ENCODE peak calls at places on chromosomes 2 and 18, in eight cellular contexts. One of them, this sample, is unnamed.

GRCh38 chr2:150293771-150294170 is 193.7 kb downstream of the RND3 start:
- DNase-seq in heart left ventricle: no peak
- DNase-seq in transverse colon: no peak
- DNase-seq in Peyer's patch: no peak
- DNase-seq in ovary: no peak
- DNase-seq in IMR-90: no peak
- DNase-seq in H54: no peak
- DNase-seq in lower leg skin: no peak
- DNase-seq in this sample: no peak

GRCh38 chr2:32366595-32366994 is 9.8 kb downstream of the BIRC6 start:
- DNase-seq in heart left ventricle: no peak
- DNase-seq in transverse colon: no peak
- DNase-seq in Peyer's patch: no peak
- DNase-seq in ovary: no peak
- DNase-seq in IMR-90: no peak
- DNase-seq in H54: no peak
- DNase-seq in lower leg skin: no peak
- DNase-seq in this sample: no peak

GRCh38 chr2:1869248-1869647 is 124.9 kb upstream of the PXDN start:
- DNase-seq in heart left ventricle: no peak
- DNase-seq in transverse colon: no peak
- DNase-seq in Peyer's patch: no peak
- DNase-seq in ovary: no peak
- DNase-seq in IMR-90: no peak
- DNase-seq in H54: no peak
- DNase-seq in lower leg skin: peak
- DNase-seq in this sample: no peak

GRCh38 chr2:181680937-181681811 is 857 bp upstream of the NEUROD1 start:
- DNase-seq in heart left ventricle: no peak
- DNase-seq in transverse colon: no peak
- DNase-seq in Peyer's patch: no peak
- DNase-seq in ovary: no peak
- DNase-seq in IMR-90: no peak
- DNase-seq in H54: no peak
- DNase-seq in lower leg skin: no peak
- DNase-seq in this sample: no peak

GRCh38 chr2:200422071-200422470 is 87.8 kb downstream of the KCTD18 start:
- DNase-seq in heart left ventricle: no peak
- DNase-seq in transverse colon: no peak
- DNase-seq in Peyer's patch: no peak
- DNase-seq in ovary: no peak
- DNase-seq in IMR-90: no peak
- DNase-seq in H54: no peak
- DNase-seq in lower leg skin: no peak
- DNase-seq in this sample: no peak

GRCh38 chr2:172249336-172249735 is 146.6 kb upstream of the DLX2 start:
- DNase-seq in heart left ventricle: no peak
- DNase-seq in transverse colon: no peak
- DNase-seq in Peyer's patch: no peak
- DNase-seq in ovary: no peak
- DNase-seq in IMR-90: peak
- DNase-seq in H54: no peak
- DNase-seq in lower leg skin: no peak
- DNase-seq in this sample: no peak

GRCh38 chr2:56008661-56009411 is 85.3 kb upstream of the EFEMP1 start:
- DNase-seq in heart left ventricle: peak
- DNase-seq in transverse colon: peak
- DNase-seq in Peyer's patch: peak
- DNase-seq in ovary: peak
- DNase-seq in IMR-90: peak
- DNase-seq in H54: no peak
- DNase-seq in lower leg skin: no peak
- DNase-seq in this sample: no peak

GRCh38 chr18:70416496-70416895 is 127.7 kb downstream of the SOCS6 start:
- DNase-seq in heart left ventricle: no peak
- DNase-seq in transverse colon: no peak
- DNase-seq in Peyer's patch: no peak
- DNase-seq in ovary: no peak
- DNase-seq in IMR-90: no peak
- DNase-seq in H54: no peak
- DNase-seq in lower leg skin: no peak
- DNase-seq in this sample: no peak

GRCh38 chr2:79530443-79530842 is 17.6 kb downstream of the CTNNA2 start:
- DNase-seq in heart left ventricle: no peak
- DNase-seq in transverse colon: no peak
- DNase-seq in Peyer's patch: no peak
- DNase-seq in ovary: no peak
- DNase-seq in IMR-90: no peak
- DNase-seq in H54: no peak
- DNase-seq in lower leg skin: no peak
- DNase-seq in this sample: no peak

GRCh38 chr2:66495788-66496640 is 61.1 kb downstream of the MEIS1 start:
- DNase-seq in heart left ventricle: peak
- DNase-seq in transverse colon: no peak
- DNase-seq in Peyer's patch: no peak
- DNase-seq in ovary: peak
- DNase-seq in IMR-90: peak
- DNase-seq in H54: peak
- DNase-seq in lower leg skin: peak
- DNase-seq in this sample: no peak

GRCh38 chr2:134202361-134202760 is 51.5 kb upstream of the MGAT5 start:
- DNase-seq in heart left ventricle: no peak
- DNase-seq in transverse colon: no peak
- DNase-seq in Peyer's patch: no peak
- DNase-seq in ovary: no peak
- DNase-seq in IMR-90: no peak
- DNase-seq in H54: no peak
- DNase-seq in lower leg skin: no peak
- DNase-seq in this sample: no peak

GRCh38 chr2:112577756-112578155 is 6.7 kb upstream of the CHCHD5 start:
- DNase-seq in heart left ventricle: no peak
- DNase-seq in transverse colon: no peak
- DNase-seq in Peyer's patch: no peak
- DNase-seq in ovary: no peak
- DNase-seq in IMR-90: peak
- DNase-seq in H54: no peak
- DNase-seq in lower leg skin: no peak
- DNase-seq in this sample: no peak

GRCh38 chr2:119267604-119268003 is 44.0 kb downstream of the STEAP3 start:
- DNase-seq in heart left ventricle: no peak
- DNase-seq in transverse colon: no peak
- DNase-seq in Peyer's patch: no peak
- DNase-seq in ovary: no peak
- DNase-seq in IMR-90: no peak
- DNase-seq in H54: no peak
- DNase-seq in lower leg skin: no peak
- DNase-seq in this sample: no peak

GRCh38 chr2:47561906-47562305 is 158.9 kb downstream of the MSH2 start:
- DNase-seq in heart left ventricle: no peak
- DNase-seq in transverse colon: no peak
- DNase-seq in Peyer's patch: no peak
- DNase-seq in ovary: no peak
- DNase-seq in IMR-90: no peak
- DNase-seq in H54: no peak
- DNase-seq in lower leg skin: no peak
- DNase-seq in this sample: no peak

DNA sequence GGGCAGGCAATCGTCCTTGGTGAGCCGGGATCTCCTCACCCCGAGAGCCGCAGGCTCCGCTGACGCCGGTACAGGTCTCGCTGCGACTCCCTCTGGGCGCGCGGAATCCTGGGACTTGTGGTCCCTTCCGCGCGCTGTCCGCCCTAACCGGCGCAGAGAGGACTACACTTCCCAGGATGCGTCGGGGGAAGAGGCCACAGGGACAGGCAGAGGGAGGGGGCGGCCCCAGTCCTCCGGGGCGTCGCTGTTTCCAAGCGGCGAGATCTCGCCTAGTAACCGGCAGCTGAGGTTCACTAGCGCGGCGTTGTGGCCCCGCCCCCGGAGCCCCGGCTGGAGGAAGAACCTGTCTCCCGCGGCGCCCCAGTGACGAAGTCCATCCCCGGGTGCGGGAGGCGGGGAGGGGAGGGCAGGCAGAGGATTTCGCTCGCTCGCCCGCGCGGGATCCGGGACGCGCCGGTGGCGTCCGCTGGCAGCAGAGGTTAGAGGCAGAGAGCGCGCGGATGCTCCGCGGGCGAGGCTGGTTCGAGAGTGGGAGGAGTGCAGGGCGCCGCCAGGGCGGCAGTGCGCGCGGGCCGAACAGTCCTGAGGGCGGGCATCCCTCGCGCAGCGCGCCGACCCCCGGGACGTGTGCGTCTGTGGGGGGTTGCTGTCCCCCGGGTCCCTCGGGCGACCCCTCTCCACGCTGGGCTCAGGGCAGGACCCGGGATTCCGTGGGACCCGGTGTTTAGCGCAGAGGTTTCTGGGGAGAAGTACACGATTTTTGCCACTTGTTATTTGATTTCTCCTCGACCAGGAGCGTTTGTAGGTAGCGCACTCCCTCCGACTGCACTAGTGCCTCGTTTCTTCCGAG is at the start of gene EML6:
- DNase-seq in heart left ventricle: peak
- DNase-seq in transverse colon: peak
- DNase-seq in Peyer's patch: peak
- DNase-seq in ovary: peak
- DNase-seq in IMR-90: peak
- DNase-seq in H54: peak
- DNase-seq in lower leg skin: peak
- DNase-seq in this sample: peak
- TF ChIP-seq POLR2A in heart left ventricle: peak
- TF ChIP-seq POLR2A in transverse colon: peak
- TF ChIP-seq POLR2A in Peyer's patch: peak
- TF ChIP-seq POLR2A in ovary: peak
- TF ChIP-seq POLR2A in IMR-90: peak
- TF ChIP-seq POLR2A in H54: peak
- TF ChIP-seq POLR2A in lower leg skin: no peak
- TF ChIP-seq POLR2A in this sample: no peak

GRCh38 chr2:156331572-156332451 is 709 bp downstream of the NR4A2 start:
- DNase-seq in heart left ventricle: peak
- DNase-seq in transverse colon: peak
- DNase-seq in Peyer's patch: peak
- DNase-seq in ovary: peak
- DNase-seq in IMR-90: peak
- DNase-seq in H54: peak
- DNase-seq in lower leg skin: peak
- DNase-seq in this sample: no peak
- TF ChIP-seq POLR2A in heart left ventricle: no peak
- TF ChIP-seq POLR2A in transverse colon: no peak
- TF ChIP-seq POLR2A in Peyer's patch: no peak
- TF ChIP-seq POLR2A in ovary: peak
- TF ChIP-seq POLR2A in IMR-90: no peak
- TF ChIP-seq POLR2A in H54: no peak
- TF ChIP-seq POLR2A in lower leg skin: no peak
- TF ChIP-seq POLR2A in this sample: no peak

GRCh38 chr18:77114070-77114563 is 18.5 kb downstream of the MBP start:
- DNase-seq in heart left ventricle: no peak
- DNase-seq in transverse colon: no peak
- DNase-seq in Peyer's patch: no peak
- DNase-seq in ovary: no peak
- DNase-seq in IMR-90: no peak
- DNase-seq in H54: no peak
- DNase-seq in lower leg skin: no peak
- DNase-seq in this sample: no peak

GRCh38 chr18:77116201-77117080 is 16.1 kb downstream of the MBP start:
- DNase-seq in heart left ventricle: no peak
- DNase-seq in transverse colon: no peak
- DNase-seq in Peyer's patch: peak
- DNase-seq in ovary: no peak
- DNase-seq in IMR-90: no peak
- DNase-seq in H54: no peak
- DNase-seq in lower leg skin: peak
- DNase-seq in this sample: no peak

GRCh38 chr18:77115461-77115907 is 17.1 kb downstream of the MBP start:
- DNase-seq in heart left ventricle: no peak
- DNase-seq in transverse colon: no peak
- DNase-seq in Peyer's patch: no peak
- DNase-seq in ovary: no peak
- DNase-seq in IMR-90: no peak
- DNase-seq in H54: no peak
- DNase-seq in lower leg skin: peak
- DNase-seq in this sample: no peak

GRCh38 chr18:77113361-77114069 is 19.1 kb downstream of the MBP start:
- DNase-seq in heart left ventricle: no peak
- DNase-seq in transverse colon: no peak
- DNase-seq in Peyer's patch: peak
- DNase-seq in ovary: no peak
- DNase-seq in IMR-90: no peak
- DNase-seq in H54: no peak
- DNase-seq in lower leg skin: peak
- DNase-seq in this sample: no peak

GRCh38 chr18:77114564-77115391 is 17.8 kb downstream of the MBP start:
- DNase-seq in heart left ventricle: peak
- DNase-seq in transverse colon: peak
- DNase-seq in Peyer's patch: peak
- DNase-seq in ovary: peak
- DNase-seq in IMR-90: peak
- DNase-seq in H54: no peak
- DNase-seq in lower leg skin: peak
- DNase-seq in this sample: no peak
- TF ChIP-seq POLR2A in heart left ventricle: no peak
- TF ChIP-seq POLR2A in transverse colon: peak
- TF ChIP-seq POLR2A in Peyer's patch: no peak
- TF ChIP-seq POLR2A in ovary: no peak
- TF ChIP-seq POLR2A in IMR-90: no peak
- TF ChIP-seq POLR2A in H54: no peak
- TF ChIP-seq POLR2A in lower leg skin: no peak
- TF ChIP-seq POLR2A in this sample: peak

GRCh38 chr2:85058619-85058941 is 74.6 kb upstream of the TCF7L1 start:
- DNase-seq in heart left ventricle: no peak
- DNase-seq in transverse colon: no peak
- DNase-seq in Peyer's patch: no peak
- DNase-seq in ovary: no peak
- DNase-seq in IMR-90: no peak
- DNase-seq in H54: no peak
- DNase-seq in lower leg skin: no peak
- DNase-seq in this sample: no peak

GRCh38 chr2:85062565-85062964 is 70.6 kb upstream of the TCF7L1 start:
- DNase-seq in heart left ventricle: no peak
- DNase-seq in transverse colon: no peak
- DNase-seq in Peyer's patch: no peak
- DNase-seq in ovary: no peak
- DNase-seq in IMR-90: no peak
- DNase-seq in H54: no peak
- DNase-seq in lower leg skin: no peak
- DNase-seq in this sample: no peak

GRCh38 chr2:85053802-85054201 is 79.4 kb upstream of the TCF7L1 start:
- DNase-seq in heart left ventricle: no peak
- DNase-seq in transverse colon: peak
- DNase-seq in Peyer's patch: peak
- DNase-seq in ovary: no peak
- DNase-seq in IMR-90: peak
- DNase-seq in H54: peak
- DNase-seq in lower leg skin: no peak
- DNase-seq in this sample: no peak

DNA sequence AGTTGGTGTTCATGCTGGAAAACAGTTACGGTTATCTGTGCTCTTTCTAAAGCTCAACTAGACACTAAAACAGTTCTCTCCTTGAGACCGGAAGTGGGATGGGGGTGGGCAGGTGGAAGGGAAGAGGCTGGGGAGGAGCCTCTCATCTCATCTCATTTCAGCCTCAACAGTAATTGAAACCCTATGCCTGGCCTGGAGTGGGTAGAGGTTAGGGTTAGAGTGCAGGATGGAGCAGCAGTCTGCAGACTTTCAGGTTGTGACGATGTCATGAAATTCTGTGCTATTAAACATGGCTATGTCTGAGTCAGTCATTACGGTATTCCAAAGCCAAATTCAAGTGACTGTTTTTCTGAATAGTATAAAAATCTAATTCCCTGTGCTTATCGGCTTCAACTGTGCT is 76.0 kb upstream of the TCF7L1 start:
- DNase-seq in heart left ventricle: no peak
- DNase-seq in transverse colon: no peak
- DNase-seq in Peyer's patch: no peak
- DNase-seq in ovary: no peak
- DNase-seq in IMR-90: peak
- DNase-seq in H54: no peak
- DNase-seq in lower leg skin: no peak
- DNase-seq in this sample: no peak
- TF ChIP-seq POLR2A in heart left ventricle: no peak
- TF ChIP-seq POLR2A in transverse colon: no peak
- TF ChIP-seq POLR2A in Peyer's patch: no peak
- TF ChIP-seq POLR2A in ovary: no peak
- TF ChIP-seq POLR2A in IMR-90: no peak
- TF ChIP-seq POLR2A in H54: no peak
- TF ChIP-seq POLR2A in lower leg skin: no peak
- TF ChIP-seq POLR2A in this sample: no peak

This sample was measured in GM12892.